ENCODE peak calls at places on chromosomes 1 and 21, in six cellular contexts. Q is DMS79, P is NCI-H2081 treated with DMSO at 0.1 percent for 48 hours, A is globus pallidus, M is GM18507, S is mammary epithelial cell. X is an unnamed sample.

GRCh38 chr1:203093754-203094410 is 8.1 kb upstream of the MYOG start:
- DNase-seq in S (peak), A (no peak), P (no peak), M (no peak), Q (no peak), X (peak)

GRCh38 chr1:19975423-19976193 is 3.8 kb downstream of the PLA2G2A start:
- DNase-seq in P (no peak), M (no peak), Q (no peak), A (no peak), S (no peak), X (no peak)

GRCh38 chr21:35037384-35038105 is 11.6 kb downstream of the RUNX1 start:
- DNase-seq in A (no peak), M (no peak), S (no peak), Q (no peak), P (no peak), X (no peak)

GRCh38 chr1:160797861-160798273 is 1.9 kb downstream of the LY9 start:
- DNase-seq in P (no peak), Q (no peak), A (no peak), S (peak), M (no peak), X (no peak)

GRCh38 chr1:151371340-151371739 is 1.2 kb downstream of the SELENBP1 start:
- DNase-seq in P (no peak), M (no peak), Q (peak), S (no peak), A (peak), X (no peak)

GRCh38 chr1:209311770-209312169 is 271.7 kb upstream of the CAMK1G start:
- DNase-seq in M (no peak), P (no peak), A (no peak), Q (no peak), S (no peak), X (no peak)

GRCh38 chr21:25647632-25648031 is 8.6 kb downstream of the JAM2 start:
- DNase-seq in S (no peak), P (no peak), A (peak), M (no peak), Q (no peak), X (no peak)

GRCh38 chr21:25953196-25953595 is 217.4 kb downstream of the APP start:
- DNase-seq in Q (no peak), P (no peak), M (no peak), A (no peak), S (no peak), X (no peak)

GRCh38 chr1:53946252-53947171 is at the start of gene LRRC42:
- DNase-seq in M (peak), A (no peak), P (no peak), S (no peak), Q (no peak), X (peak)

GRCh38 chr1:6205849-6206845 is at the start of gene RNF207:
- DNase-seq in P (no peak), S (peak), Q (no peak), A (no peak), M (peak), X (peak)

GRCh38 chr1:30525980-30526651 is 197.3 kb downstream of the MATN1 start:
- DNase-seq in A (no peak), S (peak), Q (peak), P (no peak), M (no peak), X (peak)

GRCh38 chr1:19333587-19334354 is 21.6 kb downstream of the SLC66A1 start:
- DNase-seq in Q (no peak), A (no peak), P (no peak), S (no peak), M (no peak), X (no peak)

GRCh38 chr1:230851291-230851691 is 17.0 kb downstream of the C1orf198 start:
- DNase-seq in A (no peak), M (no peak), Q (no peak), P (no peak), S (no peak), X (no peak)

GRCh38 chr1:206081811-206082210 is 28.8 kb downstream of the RHEX start:
- DNase-seq in M (no peak), S (no peak), A (no peak), Q (no peak), P (no peak), X (no peak)

GRCh38 chr1:116097600-116097999 is 13.6 kb upstream of the MAB21L3 start:
- DNase-seq in S (no peak), P (no peak), A (no peak), Q (no peak), M (no peak), X (no peak)

GRCh38 chr1:24898909-24899439 is 31.1 kb downstream of the RUNX3 start:
- DNase-seq in Q (no peak), P (no peak), A (no peak), M (no peak), S (no peak), X (no peak)

GRCh38 chr1:35725591-35725990 is 6.9 kb upstream of the C1orf216 start:
- DNase-seq in S (no peak), A (peak), M (no peak), Q (no peak), P (no peak), X (no peak)

GRCh38 chr21:32256873-32257620 is 21.8 kb downstream of the MIS18A start:
- DNase-seq in A (peak), Q (peak), P (peak), M (no peak), S (peak), X (peak)

GRCh38 chr1:90850181-90850924 is 133.3 kb upstream of the BARHL2 start:
- DNase-seq in S (no peak), A (peak), Q (peak), M (no peak), P (no peak), X (no peak)

GRCh38 chr1:164636744-164637143 is 77.8 kb downstream of the PBX1 start:
- DNase-seq in S (no peak), Q (no peak), M (no peak), P (no peak), A (no peak), X (no peak)